ENCODE peak calls at places on chromosome X, in nine cellular contexts. E is OCI-LY7, D is cardiac muscle cell, P is MM.1S, R is AG09309, J is ovary, H is bronchial epithelial cell, U is GM12865, B is stomach. A is an unnamed sample.

GRCh38 chrX:107677909-107678308 is 49.6 kb downstream of the PRPS1 start:
- DNase-seq in E (no peak), D (peak; percentile 49), P (no peak), R (no peak), J (no peak), H (no peak), U (no peak), B (no peak), A (no peak)

GRCh38 chrX:152946681-152947080 is 47.2 kb downstream of the PNMA5 start:
- DNase-seq in E (no peak), D (no peak), P (no peak), R (no peak), J (no peak), H (no peak), U (no peak), B (no peak), A (no peak)

GRCh38 chrX:12042615-12043014 is 95.7 kb upstream of the FRMPD4 start:
- DNase-seq in E (no peak), D (no peak), P (peak; percentile 17), R (no peak), J (no peak), H (no peak), U (peak; percentile 0), B (no peak), A (no peak)

GRCh38 chrX:46978341-46979291 is 66.4 kb downstream of the JADE3 start:
- DNase-seq in E (peak; percentile 81), D (peak; percentile 79), P (peak; percentile 67), R (peak; percentile 11), J (peak; percentile 42), H (peak; percentile 72), U (peak; percentile 88), B (peak; percentile 80), A (no peak)

GRCh38 chrX:145630806-145631435 is 186.7 kb upstream of the SLITRK2 start:
- DNase-seq in E (no peak), D (no peak), P (no peak), R (no peak), J (no peak), H (no peak), U (no peak), B (no peak), A (no peak)

GRCh38 chrX:132118361-132118760 is 9.5 kb downstream of the FRMD7 start:
- DNase-seq in E (no peak), D (no peak), P (no peak), R (no peak), J (no peak), H (no peak), U (no peak), B (no peak), A (no peak)

GRCh38 chrX:9902651-9903050 is 64.5 kb upstream of the CLDN34 start:
- DNase-seq in E (no peak), D (no peak), P (no peak), R (no peak), J (no peak), H (peak; percentile 40), U (no peak), B (no peak), A (no peak)

GRCh38 chrX:133375558-133376340 is 39.5 kb downstream of the GPC4 start:
- DNase-seq in E (no peak), D (peak; percentile 0), P (no peak), R (no peak), J (no peak), H (no peak), U (no peak), B (peak; percentile 40), A (no peak)

GRCh38 chrX:28188526-28188925 is 207.3 kb upstream of the DCAF8L1 start:
- DNase-seq in E (no peak), D (no peak), P (no peak), R (no peak), J (no peak), H (peak; percentile 38), U (no peak), B (no peak), A (no peak)

GRCh38 chrX:50718791-50719190 is 95.2 kb downstream of the SHROOM4 start:
- DNase-seq in E (no peak), D (no peak), P (no peak), R (no peak), J (no peak), H (no peak), U (no peak), B (no peak), A (no peak)

GRCh38 chrX:17521871-17522693 is 147.1 kb downstream of the NHS start:
- DNase-seq in E (no peak), D (peak; percentile 52), P (no peak), R (no peak), J (peak; percentile 22), H (peak; percentile 17), U (peak; percentile 6), B (no peak), A (no peak)

GRCh38 chrX:105647749-105648148 is 174.6 kb upstream of the NRK start:
- DNase-seq in E (no peak), D (no peak), P (no peak), R (no peak), J (no peak), H (peak; percentile 53), U (no peak), B (no peak), A (no peak)

GRCh38 chrX:12419591-12419990 is 281.3 kb downstream of the FRMPD4 start:
- DNase-seq in E (no peak), D (no peak), P (no peak), R (no peak), J (no peak), H (peak; percentile 70), U (no peak), B (no peak), A (no peak)

GRCh38 chrX:134173541-134174272 is 63.3 kb upstream of the CCDC160 start:
- DNase-seq in E (no peak), D (no peak), P (no peak), R (no peak), J (no peak), H (no peak), U (no peak), B (no peak), A (no peak)

GRCh38 chrX:77917294-77917933 is 6.9 kb downstream of the ATP7A start:
- DNase-seq in E (no peak), D (no peak), P (peak; percentile 35), R (no peak), J (no peak), H (no peak), U (peak; percentile 36), B (no peak), A (no peak)

GRCh38 chrX:77924320-77924859 is 13.9 kb downstream of the ATP7A start:
- DNase-seq in E (no peak), D (no peak), P (no peak), R (no peak), J (no peak), H (no peak), U (no peak), B (no peak), A (no peak)

GRCh38 chrX:77922768-77923167 is 12.3 kb downstream of the ATP7A start:
- DNase-seq in E (no peak), D (no peak), P (no peak), R (no peak), J (no peak), H (no peak), U (no peak), B (no peak), A (no peak)

DNA sequence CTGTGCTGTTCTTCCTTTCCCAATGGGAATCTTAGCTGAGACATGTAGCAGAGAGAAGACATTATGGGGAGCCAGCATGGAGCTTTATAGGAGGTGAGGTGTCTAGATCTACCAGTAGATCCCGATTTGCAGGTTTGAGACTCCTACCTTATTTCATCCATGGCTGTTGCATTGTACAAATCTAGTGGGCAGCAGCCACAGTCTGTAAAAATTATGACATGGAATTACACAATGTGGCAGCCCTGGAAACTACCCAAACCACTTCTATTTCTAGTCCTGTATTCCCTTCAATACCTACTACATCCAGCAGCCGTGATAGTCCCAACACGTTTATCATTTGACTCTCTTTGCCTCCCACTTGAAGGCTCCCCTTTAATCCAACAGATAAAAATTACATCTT is 8.1 kb downstream of the ATP7A start:
- DNase-seq in E (no peak), D (peak; percentile 62), P (no peak), R (no peak), J (no peak), H (peak; percentile 31), U (no peak), B (no peak), A (no peak)
- TF ChIP-seq CTCF in E (no peak), D (no peak), P (no peak), R (no peak), J (no peak), H (no peak), U (no peak), B (no peak), A (no peak)

DNA sequence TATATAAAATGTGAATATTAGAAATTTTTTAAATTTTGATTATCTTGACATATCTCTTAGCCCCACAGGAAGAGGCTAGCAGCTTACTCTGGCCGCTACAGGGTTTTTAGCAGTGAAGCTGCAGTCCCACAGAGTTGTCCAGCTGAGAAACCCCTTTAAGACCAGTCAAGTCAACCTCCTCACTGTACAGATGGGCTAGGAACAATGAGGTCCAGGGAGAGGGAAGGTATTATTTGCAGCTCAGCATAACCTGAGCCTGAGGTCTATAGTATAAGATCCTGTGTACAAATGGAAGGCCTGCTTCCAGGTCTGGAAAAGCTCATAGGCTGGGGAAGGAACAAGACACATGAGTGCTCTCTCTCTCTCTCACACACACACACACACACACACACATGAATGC is 1.8 kb downstream of the VSIG4 start:
- DNase-seq in E (no peak), D (no peak), P (no peak), R (no peak), J (no peak), H (no peak), U (no peak), B (no peak), A (no peak)
- H3K4me3 ChIP-seq in E (no peak overlapping the region), D (no peak overlapping the region), P (no peak overlapping the region), R (no peak overlapping the region), J (no peak overlapping the region), H (no peak overlapping the region), U (no peak overlapping the region), B (no peak overlapping the region), A (no peak overlapping the region)

GRCh38 chrX:97685753-97686152 is 802.0 kb downstream of the RPA4 start:
- DNase-seq in E (peak; percentile 53), D (peak; percentile 59), P (peak; percentile 53), R (peak; percentile 1), J (no peak), H (peak; percentile 25), U (peak; percentile 30), B (no peak), A (no peak)
- TF ChIP-seq CTCF in E (peak; percentile 84), D (peak; percentile 65), P (peak; percentile 77), R (peak; percentile 71), J (no peak), H (peak; percentile 31), U (peak; percentile 52), B (no peak), A (peak; percentile 68)

DNA sequence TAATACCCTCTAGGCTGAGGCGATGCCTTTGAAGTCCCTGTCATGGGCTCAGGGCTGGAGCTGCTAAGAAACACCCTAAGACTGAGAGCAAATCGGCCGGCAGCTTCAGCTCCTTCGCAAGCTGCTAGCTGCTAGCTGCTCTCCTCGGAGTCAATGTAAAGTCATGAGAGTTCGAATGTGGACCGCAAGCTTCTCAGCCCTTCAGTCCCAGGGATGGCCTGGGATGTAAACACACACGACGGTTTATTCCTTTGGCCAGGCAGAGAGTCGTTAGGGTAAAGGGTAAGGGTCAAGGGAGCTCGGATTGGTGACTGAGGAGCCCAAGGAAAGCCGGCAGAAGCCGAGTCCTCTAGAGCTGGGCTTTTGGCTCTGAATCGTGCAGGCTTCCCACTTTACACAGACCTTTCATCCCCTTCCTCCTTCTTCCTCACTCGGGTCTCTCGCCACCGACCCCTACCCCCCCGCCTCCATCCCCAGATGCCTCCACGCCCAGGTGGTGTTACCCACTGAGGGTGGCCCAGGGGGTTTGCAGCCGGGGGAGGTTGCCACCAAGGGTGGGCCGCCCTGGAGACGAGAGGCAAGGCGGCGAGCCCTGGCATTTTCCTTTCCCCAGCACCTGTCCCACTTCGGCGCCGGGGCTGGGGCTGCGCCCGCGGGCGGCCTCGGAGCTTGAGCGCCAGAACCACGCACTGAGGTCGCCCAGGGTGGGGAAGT is 3.1 kb upstream of the BCORL1 start:
- DNase-seq in E (no peak), D (no peak), P (no peak), R (no peak), J (peak; percentile 42), H (no peak), U (no peak), B (no peak), A (no peak)
- H3K4me3 ChIP-seq in E (no peak overlapping the region), D (peak overlapping the region; percentile 39), P (no peak overlapping the region), R (no peak overlapping the region), J (peak overlapping the region; percentile 40), H (no peak overlapping the region), U (no peak overlapping the region), B (no peak overlapping the region), A (no peak overlapping the region)

A was measured in epithelial cell of proximal tubule.